ENCODE peak calls at places on chromosomes 4 and X, in nine cellular contexts. One of them, this sample, is unnamed.

GRCh38 chr4:7677799-7678301 is 243.1 kb upstream of the PSAPL1 start:
- DNase-seq in AG09309: no peak
- DNase-seq in fibroblast of the aortic adventitia: no peak
- DNase-seq in lower lobe of right lung: no peak
- DNase-seq in endothelial cell: no peak
- DNase-seq in ovary: no peak
- DNase-seq in SK-N-SH: peak; percentile 65
- DNase-seq in type B pancreatic cell: no peak
- DNase-seq in IMR-90: no peak
- DNase-seq in this sample: no peak

GRCh38 chr4:38983756-38984647 is 48.2 kb downstream of the TMEM156 start:
- DNase-seq in IMR-90: peak; percentile 56
- DNase-seq in AG09309: peak; percentile 32
- DNase-seq in lower lobe of right lung: no peak
- DNase-seq in SK-N-SH: peak; percentile 11
- DNase-seq in type B pancreatic cell: no peak
- DNase-seq in endothelial cell: no peak
- DNase-seq in ovary: no peak
- DNase-seq in fibroblast of the aortic adventitia: peak; percentile 32
- DNase-seq in this sample: no peak

GRCh38 chrX:130654409-130654970 is 248.5 kb downstream of the ENOX2 start:
- DNase-seq in lower lobe of right lung: no peak
- DNase-seq in fibroblast of the aortic adventitia: peak; percentile 36
- DNase-seq in ovary: no peak
- DNase-seq in endothelial cell: no peak
- DNase-seq in IMR-90: peak; percentile 43
- DNase-seq in AG09309: no peak
- DNase-seq in type B pancreatic cell: no peak
- DNase-seq in SK-N-SH: peak; percentile 33
- DNase-seq in this sample: no peak

GRCh38 chr4:110480031-110480549 is 4.1 kb downstream of the ENPEP start:
- DNase-seq in IMR-90: peak; percentile 94
- DNase-seq in type B pancreatic cell: no peak
- DNase-seq in fibroblast of the aortic adventitia: peak; percentile 99
- DNase-seq in SK-N-SH: no peak
- DNase-seq in endothelial cell: no peak
- DNase-seq in lower lobe of right lung: no peak
- DNase-seq in ovary: no peak
- DNase-seq in AG09309: peak; percentile 97
- DNase-seq in this sample: peak; percentile 96

GRCh38 chrX:50615570-50616158 is 145.0 kb upstream of the DGKK start:
- DNase-seq in endothelial cell: no peak
- DNase-seq in ovary: no peak
- DNase-seq in SK-N-SH: peak; percentile 29
- DNase-seq in IMR-90: no peak
- DNase-seq in AG09309: no peak
- DNase-seq in lower lobe of right lung: no peak
- DNase-seq in fibroblast of the aortic adventitia: no peak
- DNase-seq in type B pancreatic cell: no peak
- DNase-seq in this sample: no peak

GRCh38 chrX:107673933-107674479 is 45.7 kb downstream of the PRPS1 start:
- DNase-seq in SK-N-SH: no peak
- DNase-seq in endothelial cell: no peak
- DNase-seq in IMR-90: no peak
- DNase-seq in fibroblast of the aortic adventitia: no peak
- DNase-seq in AG09309: no peak
- DNase-seq in ovary: peak; percentile 63
- DNase-seq in type B pancreatic cell: no peak
- DNase-seq in lower lobe of right lung: peak; percentile 93
- DNase-seq in this sample: no peak

GRCh38 chrX:75211976-75212375 is 55.9 kb upstream of the ABCB7 start:
- DNase-seq in fibroblast of the aortic adventitia: no peak
- DNase-seq in SK-N-SH: no peak
- DNase-seq in ovary: no peak
- DNase-seq in AG09309: no peak
- DNase-seq in IMR-90: no peak
- DNase-seq in endothelial cell: no peak
- DNase-seq in type B pancreatic cell: no peak
- DNase-seq in lower lobe of right lung: no peak
- DNase-seq in this sample: no peak

GRCh38 chr4:156109943-156110925 is 156.6 kb upstream of the CTSO start:
- DNase-seq in type B pancreatic cell: no peak
- DNase-seq in SK-N-SH: no peak
- DNase-seq in endothelial cell: no peak
- DNase-seq in lower lobe of right lung: no peak
- DNase-seq in ovary: no peak
- DNase-seq in fibroblast of the aortic adventitia: peak; percentile 68
- DNase-seq in IMR-90: peak; percentile 8
- DNase-seq in AG09309: no peak
- DNase-seq in this sample: no peak

GRCh38 chr4:26238782-26239647 is 81.8 kb upstream of the RBPJ start:
- DNase-seq in endothelial cell: no peak
- DNase-seq in ovary: no peak
- DNase-seq in IMR-90: peak; percentile 75
- DNase-seq in type B pancreatic cell: no peak
- DNase-seq in AG09309: no peak
- DNase-seq in fibroblast of the aortic adventitia: peak; percentile 42
- DNase-seq in SK-N-SH: no peak
- DNase-seq in lower lobe of right lung: no peak
- DNase-seq in this sample: peak; percentile 20

GRCh38 chrX:28787206-28787605 is 200.0 kb downstream of the IL1RAPL1 start:
- DNase-seq in IMR-90: peak; percentile 84
- DNase-seq in SK-N-SH: no peak
- DNase-seq in fibroblast of the aortic adventitia: peak; percentile 40
- DNase-seq in lower lobe of right lung: no peak
- DNase-seq in endothelial cell: no peak
- DNase-seq in AG09309: no peak
- DNase-seq in ovary: no peak
- DNase-seq in type B pancreatic cell: no peak
- DNase-seq in this sample: no peak

GRCh38 chr4:173801876-173802713 is 272.1 kb upstream of the HAND2 start:
- DNase-seq in ovary: no peak
- DNase-seq in SK-N-SH: no peak
- DNase-seq in type B pancreatic cell: no peak
- DNase-seq in fibroblast of the aortic adventitia: peak; percentile 73
- DNase-seq in lower lobe of right lung: no peak
- DNase-seq in endothelial cell: no peak
- DNase-seq in AG09309: no peak
- DNase-seq in IMR-90: peak; percentile 15
- DNase-seq in this sample: no peak

GRCh38 chr4:189843392-189844009 is 97.2 kb upstream of the FRG1 start:
- DNase-seq in AG09309: no peak
- DNase-seq in IMR-90: no peak
- DNase-seq in fibroblast of the aortic adventitia: no peak
- DNase-seq in lower lobe of right lung: no peak
- DNase-seq in endothelial cell: no peak
- DNase-seq in ovary: no peak
- DNase-seq in type B pancreatic cell: no peak
- DNase-seq in SK-N-SH: no peak
- DNase-seq in this sample: no peak
- TF ChIP-seq CTCF in AG09309: no peak
- TF ChIP-seq CTCF in IMR-90: no peak
- TF ChIP-seq CTCF in fibroblast of the aortic adventitia: no peak
- TF ChIP-seq CTCF in lower lobe of right lung: no peak
- TF ChIP-seq CTCF in endothelial cell: no peak
- TF ChIP-seq CTCF in ovary: no peak
- TF ChIP-seq CTCF in type B pancreatic cell: no peak
- TF ChIP-seq CTCF in SK-N-SH: no peak
- TF ChIP-seq CTCF in this sample: no peak

GRCh38 chrX:104486691-104487090 is 79.3 kb upstream of the IL1RAPL2 start:
- DNase-seq in endothelial cell: no peak
- DNase-seq in fibroblast of the aortic adventitia: no peak
- DNase-seq in lower lobe of right lung: no peak
- DNase-seq in IMR-90: no peak
- DNase-seq in SK-N-SH: no peak
- DNase-seq in AG09309: no peak
- DNase-seq in type B pancreatic cell: no peak
- DNase-seq in ovary: no peak
- DNase-seq in this sample: no peak

DNA sequence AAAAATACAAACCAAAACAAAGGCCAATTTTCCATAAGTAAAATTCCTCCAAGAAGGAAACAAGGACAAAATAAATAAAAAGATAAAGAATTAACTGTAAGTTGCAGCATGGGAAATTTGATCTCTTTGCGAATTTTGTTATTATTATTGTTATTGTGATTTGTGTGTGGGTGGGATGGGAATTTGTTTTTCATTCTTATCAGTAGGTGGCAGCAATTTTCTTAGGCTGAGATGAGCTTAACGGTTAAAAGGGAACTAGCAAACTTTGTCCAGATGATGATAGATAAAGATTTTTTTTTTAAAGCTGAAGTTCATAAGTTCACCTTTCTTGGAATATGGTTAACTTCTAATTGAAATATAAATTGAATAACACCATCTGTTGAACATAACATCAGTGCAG is 83.2 kb upstream of the IL1RAPL2 start:
- DNase-seq in ovary: no peak
- DNase-seq in endothelial cell: no peak
- DNase-seq in AG09309: no peak
- DNase-seq in type B pancreatic cell: no peak
- DNase-seq in lower lobe of right lung: no peak
- DNase-seq in fibroblast of the aortic adventitia: no peak
- DNase-seq in SK-N-SH: no peak
- DNase-seq in IMR-90: no peak
- DNase-seq in this sample: no peak
- TF ChIP-seq CTCF in ovary: no peak
- TF ChIP-seq CTCF in endothelial cell: no peak
- TF ChIP-seq CTCF in AG09309: peak; percentile 25
- TF ChIP-seq CTCF in type B pancreatic cell: peak; percentile 37
- TF ChIP-seq CTCF in lower lobe of right lung: no peak
- TF ChIP-seq CTCF in fibroblast of the aortic adventitia: no peak
- TF ChIP-seq CTCF in SK-N-SH: peak; percentile 38
- TF ChIP-seq CTCF in IMR-90: no peak
- TF ChIP-seq CTCF in this sample: no peak

DNA sequence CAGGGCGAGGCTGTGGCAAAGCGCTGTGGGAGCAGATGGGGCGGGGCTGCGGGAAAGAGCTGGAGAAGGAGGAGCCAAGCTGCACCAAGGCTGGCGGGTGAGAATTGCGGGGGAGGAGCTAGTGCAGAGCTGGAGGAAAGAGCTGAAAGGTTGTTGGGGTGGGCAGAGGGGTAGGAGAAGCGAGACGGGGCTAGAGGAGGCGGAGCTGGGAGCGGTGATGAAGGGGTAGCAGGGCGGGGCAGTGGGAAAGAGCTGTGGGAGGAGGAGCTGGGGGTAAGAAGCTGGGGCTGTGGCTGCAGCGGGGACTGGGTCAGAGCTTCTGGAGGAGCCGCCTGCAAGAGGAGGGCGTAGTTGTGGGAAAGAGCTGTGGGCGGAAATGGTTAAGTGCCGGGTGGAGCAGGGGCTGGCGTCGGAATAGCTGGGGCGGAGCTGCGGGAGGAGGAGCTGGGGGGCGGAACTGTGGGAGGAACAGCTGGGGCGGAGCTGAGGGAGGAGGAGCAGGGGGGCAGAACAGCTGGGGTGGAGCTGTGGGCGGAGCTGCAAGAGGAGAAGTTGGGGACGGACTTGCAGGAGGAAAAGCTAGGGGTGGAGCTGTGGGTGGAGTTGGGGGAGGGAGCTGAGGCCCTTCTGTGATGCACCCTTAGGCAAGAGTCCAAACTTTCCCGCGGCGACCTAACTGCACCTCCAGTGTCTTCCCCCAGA is 1.9 kb upstream of the EOLA2 start:
- DNase-seq in endothelial cell: peak; percentile 81
- DNase-seq in IMR-90: peak; percentile 98
- DNase-seq in ovary: peak; percentile 95
- DNase-seq in SK-N-SH: peak; percentile 78
- DNase-seq in fibroblast of the aortic adventitia: peak; percentile 98
- DNase-seq in type B pancreatic cell: peak; percentile 86
- DNase-seq in AG09309: peak; percentile 97
- DNase-seq in lower lobe of right lung: peak; percentile 96
- DNase-seq in this sample: peak; percentile 97
- TF ChIP-seq CTCF in endothelial cell: no peak
- TF ChIP-seq CTCF in IMR-90: peak; percentile 57
- TF ChIP-seq CTCF in ovary: no peak
- TF ChIP-seq CTCF in SK-N-SH: no peak
- TF ChIP-seq CTCF in fibroblast of the aortic adventitia: no peak
- TF ChIP-seq CTCF in type B pancreatic cell: no peak
- TF ChIP-seq CTCF in AG09309: peak; percentile 63
- TF ChIP-seq CTCF in lower lobe of right lung: no peak
- TF ChIP-seq CTCF in this sample: peak; percentile 55

GRCh38 chr4:148442830-148443549 is 776 bp upstream of the NR3C2 start:
- DNase-seq in ovary: no peak
- DNase-seq in type B pancreatic cell: no peak
- DNase-seq in SK-N-SH: peak; percentile 45
- DNase-seq in IMR-90: no peak
- DNase-seq in endothelial cell: no peak
- DNase-seq in AG09309: no peak
- DNase-seq in fibroblast of the aortic adventitia: peak; percentile 15
- DNase-seq in lower lobe of right lung: no peak
- DNase-seq in this sample: no peak

GRCh38 chr4:148444296-148445070 is 2.3 kb upstream of the NR3C2 start:
- DNase-seq in endothelial cell: peak; percentile 45
- DNase-seq in IMR-90: no peak
- DNase-seq in SK-N-SH: peak; percentile 74
- DNase-seq in AG09309: no peak
- DNase-seq in lower lobe of right lung: peak; percentile 60
- DNase-seq in ovary: peak; percentile 27
- DNase-seq in fibroblast of the aortic adventitia: no peak
- DNase-seq in type B pancreatic cell: peak; percentile 71
- DNase-seq in this sample: no peak

GRCh38 chr4:148445071-148445902 is 3.1 kb upstream of the NR3C2 start:
- DNase-seq in SK-N-SH: peak; percentile 72
- DNase-seq in fibroblast of the aortic adventitia: no peak
- DNase-seq in ovary: peak; percentile 77
- DNase-seq in IMR-90: no peak
- DNase-seq in lower lobe of right lung: peak; percentile 71
- DNase-seq in endothelial cell: peak; percentile 42
- DNase-seq in AG09309: no peak
- DNase-seq in type B pancreatic cell: peak; percentile 74
- DNase-seq in this sample: no peak

GRCh38 chr4:148441986-148442829 is at the start of gene NR3C2:
- DNase-seq in fibroblast of the aortic adventitia: peak; percentile 96
- DNase-seq in AG09309: peak; percentile 91
- DNase-seq in ovary: peak; percentile 99
- DNase-seq in SK-N-SH: peak; percentile 99
- DNase-seq in IMR-90: peak; percentile 96
- DNase-seq in lower lobe of right lung: peak; percentile 99
- DNase-seq in endothelial cell: peak; percentile 95
- DNase-seq in type B pancreatic cell: peak; percentile 95
- DNase-seq in this sample: peak; percentile 94

DNA sequence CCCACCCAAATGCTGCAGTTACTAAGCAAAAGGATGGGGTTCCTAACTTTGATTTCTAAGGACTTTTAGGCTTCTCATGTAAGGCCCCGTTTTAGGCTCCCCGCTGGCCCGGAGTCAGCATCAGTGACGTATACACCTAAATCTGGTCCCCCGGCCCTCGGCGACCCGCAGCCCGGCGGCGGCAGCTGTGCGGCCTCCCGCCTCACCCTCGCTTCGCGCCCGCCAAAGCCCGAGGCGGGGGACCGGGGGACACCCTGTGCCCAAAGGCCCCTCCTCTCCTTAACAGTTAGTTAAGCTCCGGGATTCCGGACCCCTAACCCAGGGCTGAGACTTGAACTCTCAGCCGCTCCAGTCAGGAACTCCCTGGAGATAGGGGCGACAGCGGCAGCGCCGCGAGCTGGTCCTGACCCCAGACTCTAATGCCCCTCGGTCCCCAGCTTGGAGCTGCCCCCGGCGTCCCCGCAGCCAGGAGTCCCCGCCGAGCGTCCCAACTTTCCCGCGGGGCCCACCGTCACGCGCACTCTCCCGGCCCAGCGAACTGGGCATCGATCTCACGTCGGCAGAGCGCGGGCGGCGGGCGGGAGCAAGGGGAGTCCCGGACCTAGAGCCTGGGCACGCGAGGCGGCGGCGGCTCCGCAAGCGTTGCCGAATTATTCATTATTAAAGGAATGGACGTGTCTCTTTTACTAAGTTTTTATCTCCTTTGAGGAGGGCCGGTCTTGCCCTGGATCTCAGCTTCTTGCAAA is 1.5 kb upstream of the NR3C2 start:
- DNase-seq in fibroblast of the aortic adventitia: no peak
- DNase-seq in ovary: peak; percentile 57
- DNase-seq in SK-N-SH: peak; percentile 38
- DNase-seq in type B pancreatic cell: peak; percentile 70
- DNase-seq in AG09309: no peak
- DNase-seq in IMR-90: no peak
- DNase-seq in endothelial cell: peak; percentile 26
- DNase-seq in lower lobe of right lung: peak; percentile 67
- DNase-seq in this sample: no peak
- TF ChIP-seq CTCF in fibroblast of the aortic adventitia: no peak
- TF ChIP-seq CTCF in ovary: no peak
- TF ChIP-seq CTCF in SK-N-SH: no peak
- TF ChIP-seq CTCF in type B pancreatic cell: no peak
- TF ChIP-seq CTCF in AG09309: no peak
- TF ChIP-seq CTCF in IMR-90: no peak
- TF ChIP-seq CTCF in endothelial cell: no peak
- TF ChIP-seq CTCF in lower lobe of right lung: no peak
- TF ChIP-seq CTCF in this sample: no peak

This sample was measured in AG09319.